ENCODE peak calls at places on chromosomes 13 and 19, in seven cellular contexts. O, J, P, H, D, A and I are unnamed samples. For H3K4me1, the result is how much of the 10 kb centered on the place peaks cover.

GRCh38 chr19:30620354-30620753 is 248.2 kb downstream of the ZNF536 start:
- DNase-seq in P (no peak), A (no peak), H (no peak), J (no peak), D (no peak), O (no peak), I (no peak)

GRCh38 chr13:93794197-93794885 is 567.7 kb downstream of the GPC6 start:
- DNase-seq in O (peak), H (no peak), D (no peak), J (no peak), P (no peak), A (no peak), I (no peak)

GRCh38 chr13:100536643-100537180 is 51.9 kb downstream of the GGACT start:
- DNase-seq in P (no peak), D (no peak), A (no peak), J (no peak), H (no peak), O (no peak), I (no peak)

GRCh38 chr19:34900245-34900644 is 26.5 kb upstream of the ZNF30 start:
- DNase-seq in P (no peak), H (no peak), D (no peak), A (no peak), O (no peak), J (no peak), I (no peak)

GRCh38 chr13:56713656-56714055 is 427.1 kb upstream of the PRR20A start:
- DNase-seq in D (no peak), O (no peak), P (no peak), A (peak), H (no peak), J (no peak), I (no peak)

GRCh38 chr19:40217027-40217810 is 965 bp downstream of the TTC9B start:
- DNase-seq in P (no peak), H (no peak), D (no peak), A (no peak), J (peak), O (no peak), I (peak)

GRCh38 chr19:35935911-35936737 is at the start of gene LRFN3:
- DNase-seq in H (peak), J (peak), D (no peak), O (peak), A (peak), P (peak), I (peak)

GRCh38 chr13:20851844-20852402 is 50.6 kb downstream of the XPO4 start:
- DNase-seq in O (no peak), D (no peak), P (no peak), J (no peak), A (no peak), H (no peak), I (no peak)

GRCh38 chr19:18946918-18947317 is 5.9 kb upstream of the HOMER3 start:
- DNase-seq in A (no peak), H (no peak), J (no peak), D (no peak), P (no peak), O (peak), I (no peak)

GRCh38 chr19:31049431-31049830 is 299.8 kb downstream of the TSHZ3 start:
- DNase-seq in O (no peak), P (no peak), J (peak), H (no peak), A (no peak), D (no peak), I (no peak)

GRCh38 chr13:32309812-32310706 is 5.1 kb downstream of the ZAR1L start:
- DNase-seq in O (peak), A (peak), H (peak), D (no peak), J (peak), P (no peak), I (peak)

GRCh38 chr19:44050740-44051653 is 839 bp upstream of the ZNF223 start:
- DNase-seq in O (no peak), A (no peak), J (peak), H (peak), P (no peak), D (no peak), I (peak)

GRCh38 chr13:47213057-47213456 is 316.2 kb upstream of the HTR2A start:
- DNase-seq in A (no peak), P (no peak), O (no peak), D (no peak), H (no peak), J (no peak), I (no peak)

GRCh38 chr13:95926231-95926630 is 127.0 kb downstream of the UGGT2 start:
- DNase-seq in O (no peak), P (no peak), H (no peak), A (no peak), D (no peak), J (no peak), I (no peak)

GRCh38 chr19:29290853-29291252 is 77.9 kb upstream of the UQCRFS1 start:
- DNase-seq in H (no peak), O (no peak), J (no peak), A (no peak), D (no peak), P (peak), I (no peak)

GRCh38 chr13:41897126-41897525 is 63.8 kb downstream of the VWA8 start:
- DNase-seq in A (no peak), H (peak), J (no peak), P (no peak), O (no peak), D (no peak), I (no peak)

GRCh38 chr19:33047422-33047821 is 17.3 kb downstream of the RHPN2 start:
- DNase-seq in H (peak), O (no peak), D (no peak), P (no peak), J (peak), A (no peak), I (no peak)

GRCh38 chr19:54287456-54287855 is 6.5 kb upstream of the LILRB2 start:
- DNase-seq in J (no peak), P (no peak), A (no peak), H (peak), D (no peak), O (no peak), I (no peak)

GRCh38 chr13:114064516-114065140 is 67.8 kb downstream of the RASA3 start:
- DNase-seq in J (no peak), H (peak), O (peak), P (no peak), D (no peak), A (no peak), I (no peak)

GRCh38 chr13:25018729-25019115 is 77.2 kb upstream of the PABPC3 start:
- DNase-seq in P (no peak), O (no peak), D (no peak), A (no peak), J (peak), H (no peak), I (no peak)

GRCh38 chr19:15977193-15977592 is 28.4 kb downstream of the OR10H4 start:
- DNase-seq in P (no peak), D (no peak), J (no peak), O (no peak), A (no peak), H (no peak), I (no peak)

GRCh38 chr13:36362251-36362650 is 16.1 kb upstream of the SPART start:
- DNase-seq in P (no peak), J (no peak), A (no peak), D (no peak), O (no peak), H (peak), I (no peak)

GRCh38 chr13:86383151-86383550 is 583.9 kb upstream of the SLITRK6 start:
- DNase-seq in D (no peak), O (no peak), H (no peak), P (no peak), A (peak), J (no peak), I (no peak)

GRCh38 chr19:3387645-3388589 is 21.5 kb downstream of the NFIC start:
- DNase-seq in D (no peak), J (peak), O (no peak), H (peak), A (no peak), P (peak), I (peak)

GRCh38 chr13:46389985-46390384 is 2.9 kb upstream of the RUBCNL start:
- DNase-seq in J (peak), O (peak), H (no peak), A (peak), D (no peak), P (no peak), I (peak)

GRCh38 chr13:40060318-40061007 is 405.0 kb downstream of the COG6 start:
- DNase-seq in P (no peak), O (no peak), H (peak), A (peak), J (no peak), D (no peak), I (peak)

GRCh38 chr19:49690656-49691242 is at the start of gene CPT1C:
- DNase-seq in O (no peak), J (peak), P (peak), D (no peak), H (peak), A (peak), I (peak)

GRCh38 chr13:112066624-112067004 is 335 bp upstream of the SOX1 start:
- DNase-seq in H (peak), D (no peak), A (no peak), P (no peak), O (no peak), J (peak), I (peak)

GRCh38 chr19:42068756-42069571 is 1.0 kb downstream of the GRIK5 start:
- DNase-seq in P (no peak), D (no peak), H (no peak), A (peak), J (no peak), O (no peak), I (no peak)

DNA sequence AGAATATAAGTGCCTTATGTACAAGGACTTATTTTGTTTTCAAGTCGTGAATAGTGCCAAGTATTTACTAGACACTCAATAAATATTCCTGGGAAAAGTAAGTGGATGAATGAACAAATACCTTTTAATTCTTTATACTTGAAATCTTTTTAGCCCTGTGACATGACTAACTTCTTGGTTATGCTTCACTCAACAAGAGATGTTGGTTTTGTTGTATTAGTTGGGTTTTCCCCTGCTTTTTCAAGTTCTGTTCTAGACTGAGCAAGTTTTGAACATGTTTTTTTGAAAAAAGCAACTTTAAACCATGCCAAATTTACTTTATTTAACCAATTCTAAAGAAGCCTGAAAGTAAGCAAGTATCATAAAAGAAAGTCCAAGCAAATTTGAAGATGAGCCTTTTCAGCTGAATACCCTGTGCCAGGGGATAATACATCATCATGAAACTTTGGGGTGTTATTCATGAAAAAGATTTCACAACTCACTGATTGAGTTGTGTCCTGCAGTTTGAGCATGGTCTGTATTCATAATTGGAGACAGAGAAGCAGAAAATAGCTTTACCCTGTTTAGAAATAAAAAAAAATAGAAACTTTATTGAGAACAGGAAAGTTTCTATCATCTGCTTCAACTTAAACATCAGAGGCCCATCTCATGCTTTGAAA is 11.1 kb downstream of the LMO7 start:
- DNase-seq in J (no peak), D (no peak), H (no peak), O (no peak), A (no peak), P (no peak), I (no peak)
- H3K4me1 ChIP-seq in J (under half), D (under half), H (under half), O (under half), A (under half), P (under half), I (under half)

GRCh38 chr19:13010038-13010991 is 15.0 kb downstream of the NFIX start:
- DNase-seq in J (no peak), A (no peak), P (peak), D (no peak), O (no peak), H (peak), I (no peak)

GRCh38 chr19:13011653-13012389 is 16.5 kb downstream of the NFIX start:
- DNase-seq in A (no peak), J (no peak), O (no peak), D (no peak), H (no peak), P (no peak), I (no peak)

GRCh38 chr19:13012690-13013608 is 17.7 kb downstream of the NFIX start:
- DNase-seq in P (peak), A (peak), H (peak), J (peak), O (no peak), D (no peak), I (peak)

GRCh38 chr19:13012390-13012689 is 17.1 kb downstream of the NFIX start:
- DNase-seq in O (no peak), D (no peak), J (no peak), H (no peak), A (no peak), P (no peak), I (no peak)

GRCh38 chr19:13010992-13011652 is 15.8 kb downstream of the NFIX start:
- DNase-seq in H (no peak), P (no peak), D (no peak), O (no peak), J (no peak), A (no peak), I (no peak)
- H3K4me1 ChIP-seq in H (under half), P (under half), D (half or more), O (under half), J (under half), A (under half), I (under half)

DNA sequence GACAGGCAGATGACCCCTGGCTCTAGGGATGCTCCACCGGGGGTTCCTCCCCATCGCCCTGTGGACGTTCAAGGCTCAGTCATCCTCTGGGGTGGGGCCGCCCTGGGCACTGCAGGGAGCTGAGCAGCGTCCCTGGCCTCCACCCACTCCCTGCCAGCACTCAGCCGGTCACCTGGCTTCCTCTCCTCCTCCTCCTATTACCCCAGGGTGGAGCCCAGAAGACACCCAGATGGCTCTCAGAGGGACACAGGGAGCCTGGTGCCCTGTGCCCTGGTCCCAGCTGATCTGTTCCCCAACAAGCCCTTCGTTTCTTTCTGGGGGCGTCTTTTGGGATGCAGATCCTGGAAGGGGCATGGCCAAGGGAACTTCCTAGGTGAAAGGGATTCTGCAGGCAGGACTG is 3.7 kb upstream of the MKNK2 start:
- DNase-seq in H (no peak), D (no peak), J (peak), A (no peak), O (no peak), P (no peak), I (no peak)
- H3K4me1 ChIP-seq in H (under half), D (half or more), J (half or more), A (under half), O (under half), P (under half), I (under half)

GRCh38 chr13:48400820-48401219 is 12.1 kb downstream of the LPAR6 start:
- DNase-seq in J (no peak), H (peak), P (no peak), A (no peak), D (no peak), O (peak), I (peak)
- H3K4me1 ChIP-seq in J (under half), H (under half), P (under half), A (under half), D (half or more), O (under half), I (under half)